ENCODE peak calls at places on chromosomes 5 and 9, in five cellular contexts. S, C, L, R and N are unnamed samples.

GRCh38 chr5:111748304-111748763 is 8.7 kb downstream of the NREP start:
- DNase-seq in S (no peak), C (no peak), L (peak; percentile 85), R (no peak), N (no peak)

GRCh38 chr5:153619706-153620105 is 129.2 kb downstream of the GRIA1 start:
- DNase-seq in S (no peak), C (no peak), L (no peak), R (no peak), N (no peak)

GRCh38 chr5:149603210-149603609 is 21.9 kb downstream of the ARHGEF37 start:
- DNase-seq in S (no peak), C (no peak), L (no peak), R (no peak), N (no peak)

GRCh38 chr9:110078626-110079025 is 129.3 kb downstream of the C9orf152 start:
- DNase-seq in S (no peak), C (no peak), L (no peak), R (no peak), N (no peak)

GRCh38 chr9:127950513-127951210 is 13.0 kb upstream of the DPM2 start:
- DNase-seq in S (no peak), C (no peak), L (no peak), R (no peak), N (no peak)

GRCh38 chr5:74275204-74275992 is 365.1 kb downstream of the ENC1 start:
- DNase-seq in S (no peak), C (no peak), L (no peak), R (no peak), N (no peak)

GRCh38 chr9:91212592-91213243 is 149.0 kb downstream of the AUH start:
- DNase-seq in S (no peak), C (no peak), L (no peak), R (no peak), N (no peak)

GRCh38 chr9:73715591-73715990 is 563.9 kb downstream of the ANXA1 start:
- DNase-seq in S (no peak), C (no peak), L (no peak), R (no peak), N (no peak)

GRCh38 chr9:3578786-3579185 is 53.0 kb upstream of the RFX3 start:
- DNase-seq in S (no peak), C (no peak), L (peak; percentile 60), R (no peak), N (no peak)

GRCh38 chr5:73438048-73438896 is 10.3 kb downstream of the FOXD1 start:
- DNase-seq in S (no peak), C (no peak), L (no peak), R (no peak), N (no peak)

GRCh38 chr9:134413890-134414731 is 87.9 kb downstream of the RXRA start:
- DNase-seq in S (no peak), C (no peak), L (peak; percentile 47), R (no peak), N (no peak)

GRCh38 chr9:101307524-101308213 is 77.1 kb downstream of the BAAT start:
- DNase-seq in S (no peak), C (no peak), L (no peak), R (no peak), N (no peak)

GRCh38 chr9:108963459-108964143 is 29.4 kb downstream of the ABITRAM start:
- DNase-seq in S (no peak), C (no peak), L (no peak), R (no peak), N (no peak)

GRCh38 chr5:40078907-40079575 is 600.7 kb upstream of the PTGER4 start:
- DNase-seq in S (no peak), C (no peak), L (no peak), R (no peak), N (no peak)

GRCh38 chr5:130923543-130924159 is 241.4 kb downstream of the HINT1 start:
- DNase-seq in S (no peak), C (no peak), L (no peak), R (no peak), N (no peak)

GRCh38 chr5:78243091-78243490 is 51.4 kb downstream of the AP3B1 start:
- DNase-seq in S (no peak), C (no peak), L (no peak), R (no peak), N (no peak)

GRCh38 chr5:148846930-148847329 is 20.5 kb downstream of the ADRB2 start:
- DNase-seq in S (no peak), C (no peak), L (no peak), R (no peak), N (no peak)

GRCh38 chr5:105587963-105588662 is 2025.5 kb upstream of the NUDT12 start:
- DNase-seq in S (no peak), C (no peak), L (no peak), R (no peak), N (no peak)